ENCODE peak calls at places on chromosomes 3 and 15, in five cellular contexts. F is AG04449, I is BE2C, G is astrocyte of the cerebellum, Y is Panc1. H is an unnamed sample.

GRCh38 chr3:149042766-149043386 is 43.5 kb downstream of the HLTF start:
- DNase-seq in F (no peak), I (no peak), G (peak), Y (no peak), H (peak)

GRCh38 chr3:124258057-124258500 is 266.2 kb upstream of the ROPN1 start:
- DNase-seq in F (no peak), I (peak), G (no peak), Y (no peak), H (no peak)

GRCh38 chr15:31042731-31043130 is 51.3 kb upstream of the MTMR10 start:
- DNase-seq in F (no peak), I (no peak), G (no peak), Y (no peak), H (no peak)

GRCh38 chr3:156479574-156479973 is 75.3 kb downstream of the SSR3 start:
- DNase-seq in F (no peak), I (no peak), G (no peak), Y (no peak), H (no peak)

GRCh38 chr15:60297047-60297446 is 100.7 kb downstream of the ANXA2 start:
- DNase-seq in F (no peak), I (no peak), G (no peak), Y (no peak), H (peak)

GRCh38 chr3:148513066-148513671 is 184.5 kb upstream of the AGTR1 start:
- DNase-seq in F (peak), I (no peak), G (no peak), Y (no peak), H (no peak)

GRCh38 chr3:134652409-134652831 is 1.6 kb upstream of the KY start:
- DNase-seq in F (no peak), I (no peak), G (no peak), Y (no peak), H (no peak)

GRCh38 chr15:93866441-93866840 is 364.9 kb upstream of the MCTP2 start:
- DNase-seq in F (no peak), I (no peak), G (no peak), Y (no peak), H (no peak)

GRCh38 chr3:184259878-184260570 is 1.3 kb downstream of the CAMK2N2 start:
- DNase-seq in F (no peak), I (peak), G (no peak), Y (no peak), H (no peak)

GRCh38 chr15:99424978-99425665 is 140.7 kb upstream of the MEF2A start:
- DNase-seq in F (peak), I (peak), G (peak), Y (no peak), H (no peak)

GRCh38 chr3:60756231-60756630 is 495.0 kb downstream of the FHIT start:
- DNase-seq in F (no peak), I (no peak), G (peak), Y (no peak), H (no peak)

GRCh38 chr3:72383230-72383629 is 465.0 kb downstream of the SHQ1 start:
- DNase-seq in F (no peak), I (no peak), G (no peak), Y (no peak), H (no peak)

GRCh38 chr15:68303560-68304436 is 26.3 kb downstream of the FEM1B start:
- DNase-seq in F (no peak), I (no peak), G (no peak), Y (no peak), H (no peak)

GRCh38 chr15:82952156-82953081 is at the start of gene HOMER2:
- DNase-seq in F (no peak), I (peak), G (no peak), Y (no peak), H (peak)

GRCh38 chr3:178036745-178037144 is 499.5 kb upstream of the KCNMB2 start:
- DNase-seq in F (peak), I (no peak), G (peak), Y (no peak), H (no peak)

GRCh38 chr3:10474439-10474723 is 31.0 kb downstream of the ATP2B2 start:
- DNase-seq in F (no peak), I (no peak), G (no peak), Y (no peak), H (no peak)

GRCh38 chr3:157098121-157098822 is 61.7 kb downstream of the CCNL1 start:
- DNase-seq in F (no peak), I (no peak), G (peak), Y (no peak), H (no peak)

GRCh38 chr3:80142714-80143113 is 374.9 kb upstream of the ROBO1 start:
- DNase-seq in F (no peak), I (no peak), G (no peak), Y (no peak), H (no peak)

GRCh38 chr3:22937536-22937935 is 265.6 kb upstream of the UBE2E2 start:
- DNase-seq in F (no peak), I (no peak), G (no peak), Y (no peak), H (no peak)

GRCh38 chr15:57198654-57199241 is 177.6 kb upstream of the CGNL1 start:
- DNase-seq in F (no peak), I (peak), G (no peak), Y (no peak), H (no peak)

DNA sequence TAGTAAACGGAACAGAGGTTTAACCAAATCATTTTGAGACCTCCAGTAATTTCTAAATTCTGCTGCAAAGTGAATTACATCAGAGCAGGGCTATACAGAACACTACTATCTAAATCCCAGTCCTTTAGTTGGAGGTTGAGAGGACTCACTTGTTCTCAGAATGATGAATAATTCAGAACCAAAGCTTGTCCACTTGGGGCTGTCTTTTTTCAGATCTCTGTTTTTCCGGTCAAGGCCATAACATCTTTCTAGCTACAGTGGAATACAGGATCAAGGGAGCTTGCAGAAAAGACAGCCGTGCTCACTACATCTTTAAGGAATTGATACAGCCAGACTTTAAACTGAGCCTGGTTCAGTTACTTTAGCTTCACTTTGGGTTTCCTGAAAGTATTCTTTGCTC is 194.5 kb downstream of the EFHB start:
- DNase-seq in F (no peak), I (no peak), G (no peak), Y (no peak), H (no peak)
- H3K4me3 ChIP-seq in F (no peak), I (no peak), G (no peak), Y (no peak), H (no peak)

GRCh38 chr15:63599401-63600000 is 2.3 kb downstream of the FBXL22 start:
- DNase-seq in F (no peak), I (peak), G (no peak), Y (no peak), H (peak)
- H3K4me3 ChIP-seq in F (peak), I (peak), G (peak), Y (peak), H (peak)

DNA sequence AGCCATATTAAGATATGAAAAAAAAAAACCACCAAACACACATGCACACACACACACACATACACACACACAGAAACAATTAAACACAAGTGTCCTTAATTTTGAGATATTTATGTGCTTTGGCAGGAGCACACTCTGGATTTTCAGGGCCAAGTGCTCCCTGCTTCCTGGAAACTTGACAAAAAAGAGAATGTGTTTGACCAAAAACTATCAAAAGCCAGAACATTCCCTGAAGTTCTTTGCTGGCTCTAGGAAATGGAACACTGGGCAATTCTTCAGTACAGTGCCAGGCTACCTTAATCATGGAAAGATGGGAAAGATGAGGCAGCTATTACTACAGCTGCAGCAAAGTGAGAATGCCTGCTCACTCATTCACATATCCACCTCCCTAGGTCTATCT is 44.6 kb downstream of the P3H2 start:
- DNase-seq in F (no peak), I (no peak), G (no peak), Y (no peak), H (no peak)
- H3K4me3 ChIP-seq in F (no peak), I (no peak), G (no peak), Y (no peak), H (no peak)

GRCh38 chr3:52443791-52444687 is 864 bp downstream of the SEMA3G start:
- DNase-seq in F (no peak), I (no peak), G (no peak), Y (no peak), H (no peak)

GRCh38 chr3:52444860-52445793 is at the start of gene SEMA3G:
- DNase-seq in F (no peak), I (peak), G (no peak), Y (no peak), H (peak)

GRCh38 chr3:52441772-52442332 is 3.1 kb downstream of the SEMA3G start:
- DNase-seq in F (no peak), I (no peak), G (no peak), Y (no peak), H (no peak)

GRCh38 chr3:52442409-52443267 is 2.3 kb downstream of the SEMA3G start:
- DNase-seq in F (no peak), I (no peak), G (no peak), Y (no peak), H (no peak)

DNA sequence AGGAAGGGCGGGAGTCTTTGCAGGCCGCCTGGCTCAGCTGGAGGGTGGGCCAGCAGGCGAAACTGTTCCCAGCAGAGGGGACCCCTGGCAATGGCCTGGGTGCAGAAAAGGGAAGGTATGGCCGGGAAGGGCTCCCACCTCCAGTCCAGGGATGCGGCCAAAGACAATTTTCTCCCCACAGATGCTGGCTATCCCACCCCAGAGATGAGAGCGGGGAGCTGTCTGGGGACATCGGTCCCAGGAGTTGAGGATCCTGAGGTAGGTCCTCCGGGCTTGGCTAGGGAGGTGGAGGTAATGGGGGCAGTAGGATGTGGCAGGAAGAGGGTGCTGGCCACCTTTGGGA is 1.7 kb downstream of the SEMA3G start:
- DNase-seq in F (no peak), I (no peak), G (no peak), Y (no peak), H (no peak)
- H3K4me3 ChIP-seq in F (no peak), I (no peak), G (no peak), Y (no peak), H (no peak)

GRCh38 chr3:32493437-32494414 is 8.9 kb downstream of the CMTM6 start:
- DNase-seq in F (no peak), I (no peak), G (no peak), Y (no peak), H (peak)
- H3K4me3 ChIP-seq in F (no peak), I (no peak), G (no peak), Y (no peak), H (peak)

GRCh38 chr15:63041402-63041977 is 1.1 kb upstream of the TPM1 start:
- DNase-seq in F (no peak), I (no peak), G (no peak), Y (no peak), H (no peak)
- H3K4me3 ChIP-seq in F (peak), I (peak), G (peak), Y (peak), H (no peak)

GRCh38 chr3:113232367-113232766 is 21.0 kb downstream of the BOC start:
- DNase-seq in F (no peak), I (no peak), G (no peak), Y (no peak), H (no peak)
- H3K4me3 ChIP-seq in F (no peak), I (no peak), G (no peak), Y (no peak), H (no peak)

DNA sequence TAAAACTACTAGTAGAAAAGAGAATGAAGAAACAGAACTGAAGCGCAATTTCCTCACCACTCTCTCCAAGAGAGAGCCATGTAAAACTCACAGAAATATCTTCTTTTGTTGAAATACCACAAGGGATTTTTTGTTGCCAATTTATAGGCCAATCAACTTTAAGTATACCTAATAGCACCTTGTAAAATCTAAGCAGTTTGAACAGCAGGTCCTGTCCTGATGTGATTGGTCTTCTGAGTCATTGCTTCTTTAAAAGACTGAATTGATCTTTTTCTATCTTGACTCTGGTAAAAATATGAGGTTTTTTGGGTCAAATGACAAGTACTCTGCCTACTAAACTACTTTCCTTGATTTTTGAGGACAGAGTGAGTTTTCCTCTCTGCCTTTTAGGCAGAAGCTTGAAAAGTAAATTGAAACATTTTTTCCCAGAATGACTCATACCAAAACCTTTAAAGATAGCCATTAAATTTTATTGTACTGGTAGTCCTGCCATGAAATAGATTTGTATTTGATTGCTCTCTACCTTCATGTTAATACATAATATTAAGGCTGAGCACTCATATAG is 343.9 kb upstream of the CBLB start:
- DNase-seq in F (no peak), I (no peak), G (no peak), Y (no peak), H (no peak)
- H3K4me3 ChIP-seq in F (no peak), I (no peak), G (no peak), Y (no peak), H (no peak)

GRCh38 chr3:195584543-195584870 is 767 bp upstream of the APOD start:
- DNase-seq in F (no peak), I (no peak), G (no peak), Y (no peak), H (no peak)

GRCh38 chr3:195580733-195581443 is 2.9 kb downstream of the APOD start:
- DNase-seq in F (peak), I (no peak), G (no peak), Y (no peak), H (no peak)

GRCh38 chr3:195582947-195583346 is 793 bp downstream of the APOD start:
- DNase-seq in F (no peak), I (no peak), G (no peak), Y (no peak), H (no peak)

GRCh38 chr3:195587406-195587805 is 3.7 kb upstream of the APOD start:
- DNase-seq in F (no peak), I (no peak), G (no peak), Y (no peak), H (no peak)

GRCh38 chr3:195583831-195584542 is at the start of gene APOD:
- DNase-seq in F (no peak), I (no peak), G (no peak), Y (no peak), H (no peak)
- H3K4me3 ChIP-seq in F (no peak), I (no peak), G (no peak), Y (no peak), H (no peak)

H was measured in GM06990.